ENCODE peak calls at places on chromosomes 12 and 14, in eight cellular contexts. F is neural progenitor cell; Z is pancreas; D is tibial artery; U is K562; E is OCI-LY7; O is caudate nucleus; J is CD8-positive, alpha-beta memory T cell. B is an unnamed sample.

GRCh38 chr14:102930753-102931579 is 8.5 kb downstream of the AMN start:
- DNase-seq in F (peak; percentile 49), Z (peak; percentile 80), D (no peak), U (peak; percentile 13), E (no peak), O (no peak), J (no peak), B (peak; percentile 71)

GRCh38 chr14:94961761-94962575 is 192.1 kb upstream of the GSC start:
- DNase-seq in F (no peak), Z (no peak), D (no peak), U (no peak), E (no peak), O (no peak), J (no peak), B (no peak)

GRCh38 chr14:83172363-83172762 is 1638.7 kb upstream of the SEL1L start:
- DNase-seq in F (no peak), Z (no peak), D (no peak), U (no peak), E (no peak), O (no peak), J (no peak), B (no peak)

GRCh38 chr14:99568567-99569560 is 35.1 kb downstream of the CCDC85C start:
- DNase-seq in F (no peak), Z (no peak), D (no peak), U (peak; percentile 67), E (no peak), O (no peak), J (no peak), B (no peak)

GRCh38 chr14:72783741-72784140 is 110.2 kb downstream of the DPF3 start:
- DNase-seq in F (no peak), Z (no peak), D (no peak), U (no peak), E (no peak), O (no peak), J (no peak), B (no peak)

GRCh38 chr12:132277374-132277801 is 52.0 kb downstream of the GALNT9 start:
- DNase-seq in F (no peak), Z (peak; percentile 38), D (no peak), U (no peak), E (no peak), O (no peak), J (no peak), B (peak; percentile 69)

GRCh38 chr12:24911284-24911791 is 37.6 kb downstream of the BCAT1 start:
- DNase-seq in F (no peak), Z (no peak), D (no peak), U (peak; percentile 23), E (no peak), O (no peak), J (no peak), B (no peak)

GRCh38 chr12:40010899-40011774 is 94.7 kb downstream of the SLC2A13 start:
- DNase-seq in F (peak; percentile 82), Z (no peak), D (no peak), U (peak; percentile 75), E (peak; percentile 86), O (no peak), J (peak; percentile 60), B (no peak)

GRCh38 chr14:53947452-53948180 is 9.0 kb downstream of the BMP4 start:
- DNase-seq in F (no peak), Z (no peak), D (no peak), U (no peak), E (no peak), O (no peak), J (no peak), B (no peak)

GRCh38 chr14:70655110-70655826 is 13.6 kb downstream of the TTC9 start:
- DNase-seq in F (no peak), Z (no peak), D (no peak), U (no peak), E (peak; percentile 95), O (no peak), J (peak; percentile 91), B (no peak)

GRCh38 chr12:7411343-7411742 is 32.6 kb downstream of the CD163L1 start:
- DNase-seq in F (no peak), Z (no peak), D (no peak), U (no peak), E (peak; percentile 2), O (no peak), J (no peak), B (no peak)

GRCh38 chr12:120137833-120138232 is 21.3 kb upstream of the RAB35 start:
- DNase-seq in F (no peak), Z (no peak), D (no peak), U (no peak), E (no peak), O (no peak), J (no peak), B (no peak)

GRCh38 chr12:66092559-66093269 is 37.8 kb downstream of the LLPH start:
- DNase-seq in F (no peak), Z (no peak), D (no peak), U (no peak), E (no peak), O (no peak), J (no peak), B (no peak)

GRCh38 chr12:25155031-25155576 is 39.9 kb downstream of the DNAI7 start:
- DNase-seq in F (peak; percentile 30), Z (no peak), D (no peak), U (peak; percentile 33), E (peak; percentile 70), O (no peak), J (peak; percentile 43), B (no peak)

GRCh38 chr12:50572275-50572674 is 67.5 kb downstream of the DIP2B start:
- DNase-seq in F (no peak), Z (no peak), D (no peak), U (no peak), E (no peak), O (no peak), J (no peak), B (no peak)

GRCh38 chr12:17511369-17511768 is 578.6 kb downstream of the RERGL start:
- DNase-seq in F (no peak), Z (no peak), D (no peak), U (no peak), E (no peak), O (no peak), J (no peak), B (no peak)

GRCh38 chr14:101409006-101409543 is 152.2 kb upstream of the DIO3 start:
- DNase-seq in F (no peak), Z (no peak), D (no peak), U (no peak), E (no peak), O (no peak), J (no peak), B (no peak)

GRCh38 chr14:74653386-74654138 is 41.5 kb upstream of the LTBP2 start:
- DNase-seq in F (peak; percentile 47), Z (no peak), D (peak; percentile 63), U (no peak), E (no peak), O (no peak), J (no peak), B (no peak)

DNA sequence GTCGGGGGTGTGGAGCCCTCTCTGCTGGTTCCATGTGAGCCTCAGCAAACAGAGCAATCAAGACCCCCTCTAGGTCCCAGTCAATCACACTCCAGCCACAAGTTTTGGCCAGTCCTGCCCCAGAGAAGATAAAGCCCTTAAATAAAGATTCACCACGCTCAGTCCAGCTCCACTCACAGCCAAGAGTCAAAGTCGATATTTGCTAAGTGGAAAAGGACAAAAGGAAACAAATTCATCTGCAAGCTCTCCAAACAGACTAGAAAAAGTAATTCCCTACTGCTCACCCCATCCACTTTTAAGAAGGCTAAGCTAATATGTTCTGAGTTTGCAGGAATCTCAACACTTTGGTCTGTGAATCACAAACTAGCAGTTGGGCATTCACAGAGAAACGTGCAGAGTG is 41.7 kb upstream of the FOXN3 start:
- DNase-seq in F (no peak), Z (no peak), D (no peak), U (no peak), E (no peak), O (no peak), J (no peak), B (no peak)
- H3K27ac ChIP-seq in F (no peak overlapping the region), Z (no peak overlapping the region), D (no peak overlapping the region), U (no peak overlapping the region), E (no peak overlapping the region), O (no peak overlapping the region), J (no peak overlapping the region), B (no peak overlapping the region)

DNA sequence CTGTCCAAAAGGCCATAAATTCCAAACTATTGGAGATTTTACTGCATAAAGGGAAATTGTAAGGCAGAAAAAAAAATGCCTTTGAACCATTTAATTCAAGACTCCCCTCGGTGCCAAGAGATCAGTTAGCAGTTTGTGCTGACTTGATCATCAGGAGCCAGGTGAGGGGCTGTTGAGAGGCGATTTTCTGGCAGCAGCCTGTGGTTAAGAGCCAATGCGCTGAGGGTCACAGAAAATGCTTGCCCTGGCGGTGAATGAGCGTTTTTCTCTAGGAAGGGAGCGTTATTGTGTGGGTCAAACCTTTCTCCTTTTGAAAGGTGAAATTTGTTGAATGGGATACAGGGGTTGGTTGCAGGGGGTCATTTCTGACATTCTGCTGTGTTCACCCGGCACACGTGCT is 4.7 kb downstream of the SRRM4 start:
- DNase-seq in F (peak; percentile 44), Z (no peak), D (no peak), U (no peak), E (no peak), O (no peak), J (no peak), B (no peak)
- H3K27ac ChIP-seq in F (no peak overlapping the region), Z (no peak overlapping the region), D (no peak overlapping the region), U (no peak overlapping the region), E (no peak overlapping the region), O (no peak overlapping the region), J (no peak overlapping the region), B (no peak overlapping the region)

DNA sequence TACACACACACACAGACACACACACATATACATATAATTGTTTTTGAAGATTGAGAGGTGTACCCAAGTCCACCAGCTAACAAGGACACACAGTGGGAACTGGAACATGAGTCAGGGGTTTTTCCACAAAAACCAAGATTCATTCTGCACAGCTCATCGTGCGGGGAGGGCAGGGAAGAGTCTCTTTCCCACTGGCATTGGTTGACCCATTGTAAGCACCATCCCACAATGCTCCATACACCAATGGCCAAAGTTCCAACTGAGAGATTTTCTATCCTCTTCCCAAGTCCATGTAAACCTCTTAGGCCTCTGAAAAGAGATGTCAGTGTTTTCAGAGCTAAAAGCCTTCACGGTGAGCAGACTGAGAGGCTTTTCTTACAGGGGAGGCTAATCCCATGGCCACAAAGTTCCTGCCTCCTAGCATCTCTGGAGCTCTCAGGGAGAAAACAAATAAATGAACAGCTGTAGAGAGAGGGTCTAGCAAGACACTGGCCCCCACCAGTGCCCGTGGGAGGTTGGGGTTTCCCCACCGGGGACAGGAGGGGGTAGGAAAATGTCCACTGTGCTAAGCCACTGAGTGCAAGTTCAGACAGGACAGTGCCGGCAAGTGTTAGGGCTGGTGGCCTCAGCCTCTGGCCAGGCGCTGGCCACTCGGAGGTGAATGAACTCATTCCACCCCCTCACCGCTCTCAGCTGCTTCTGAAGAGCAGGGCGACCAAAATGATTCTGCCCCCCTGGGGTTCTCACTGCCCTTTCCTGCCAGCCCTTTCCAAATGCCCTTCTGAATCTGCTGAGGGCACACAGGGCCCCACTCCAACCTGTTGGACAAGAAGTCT is 21.5 kb upstream of the TC2N start:
- DNase-seq in F (peak; percentile 63), Z (no peak), D (no peak), U (no peak), E (no peak), O (no peak), J (no peak), B (no peak)
- H3K27ac ChIP-seq in F (no peak overlapping the region), Z (peak overlapping the region; percentile 84), D (peak overlapping the region; percentile 89), U (no peak overlapping the region), E (no peak overlapping the region), O (peak overlapping the region; percentile 89), J (no peak overlapping the region), B (no peak overlapping the region)

DNA sequence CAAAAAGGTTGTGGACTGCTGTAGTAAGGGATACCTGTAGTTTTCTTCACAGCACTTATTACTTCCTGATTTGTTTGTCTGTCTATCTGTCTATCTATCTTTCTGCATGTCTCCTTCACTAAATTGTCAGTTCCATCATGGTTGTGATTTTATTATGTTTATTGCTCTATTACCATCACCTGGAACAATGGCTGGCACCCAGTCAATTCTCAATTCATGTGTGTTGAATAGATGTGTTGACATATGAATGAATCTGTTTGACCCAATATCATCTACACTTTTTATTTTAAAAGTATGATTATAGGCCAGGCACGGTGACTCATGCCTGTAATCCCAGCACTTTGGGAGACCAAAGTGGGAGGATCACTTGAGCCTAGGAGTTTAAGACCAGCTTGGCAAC is 224.4 kb downstream of the NUBPL start:
- DNase-seq in F (no peak), Z (no peak), D (no peak), U (no peak), E (no peak), O (no peak), J (no peak), B (no peak)
- H3K27ac ChIP-seq in F (no peak overlapping the region), Z (no peak overlapping the region), D (no peak overlapping the region), U (no peak overlapping the region), E (no peak overlapping the region), O (no peak overlapping the region), J (no peak overlapping the region), B (no peak overlapping the region)